ENCODE peak calls at places on chromosomes 16 and 17, in eight cellular contexts. V, R, B, I, Y, E, F and W are unnamed samples.

GRCh38 chr16:87153326-87153725 is 163.9 kb downstream of the C16orf95 start:
- DNase-seq in V (no peak), R (no peak), B (peak), I (no peak), Y (no peak), E (no peak), F (no peak), W (no peak)

GRCh38 chr16:69741951-69742904 is 12.5 kb downstream of the NOB1 start:
- DNase-seq in V (peak), R (peak), B (peak), I (no peak), Y (no peak), E (no peak), F (peak), W (no peak)

GRCh38 chr16:30535777-30536190 is 1.1 kb upstream of the ZNF747 start:
- DNase-seq in V (peak), R (peak), B (peak), I (no peak), Y (peak), E (peak), F (peak), W (peak)

GRCh38 chr17:49549311-49549605 is 26.4 kb upstream of the NXPH3 start:
- DNase-seq in V (no peak), R (no peak), B (no peak), I (no peak), Y (no peak), E (no peak), F (no peak), W (no peak)

GRCh38 chr17:13306310-13306962 is 288.6 kb upstream of the ELAC2 start:
- DNase-seq in V (peak), R (peak), B (no peak), I (peak), Y (no peak), E (peak), F (peak), W (peak)

GRCh38 chr16:52812945-52813556 is 239.6 kb downstream of the CHD9NB start:
- DNase-seq in V (peak), R (peak), B (no peak), I (no peak), Y (no peak), E (no peak), F (no peak), W (no peak)

GRCh38 chr16:56423584-56424403 is 1.6 kb downstream of the AMFR start:
- DNase-seq in V (peak), R (no peak), B (no peak), I (no peak), Y (no peak), E (no peak), F (no peak), W (no peak)

GRCh38 chr17:36188891-36189306 is 7.7 kb downstream of the CCL3L1 start:
- DNase-seq in V (no peak), R (no peak), B (peak), I (no peak), Y (no peak), E (no peak), F (peak), W (no peak)

GRCh38 chr16:49639739-49640388 is 216.0 kb downstream of the ZNF423 start:
- DNase-seq in V (peak), R (no peak), B (peak), I (peak), Y (no peak), E (no peak), F (peak), W (peak)

GRCh38 chr16:81901483-81901882 is 109.8 kb downstream of the SDR42E1 start:
- DNase-seq in V (peak), R (peak), B (peak), I (no peak), Y (no peak), E (no peak), F (no peak), W (no peak)

GRCh38 chr16:71407731-71408130 is 34.1 kb downstream of the TLE7 start:
- DNase-seq in V (no peak), R (no peak), B (peak), I (no peak), Y (no peak), E (no peak), F (no peak), W (no peak)

GRCh38 chr17:75428775-75429469 is 23.4 kb upstream of the GRB2 start:
- DNase-seq in V (peak), R (peak), B (no peak), I (peak), Y (no peak), E (peak), F (no peak), W (peak)

GRCh38 chr17:7932483-7932891 is 481 bp downstream of the CNTROB start:
- DNase-seq in V (peak), R (peak), B (no peak), I (no peak), Y (no peak), E (peak), F (peak), W (peak)

GRCh38 chr17:29587591-29587990 is 1.9 kb downstream of the GIT1 start:
- DNase-seq in V (no peak), R (no peak), B (no peak), I (no peak), Y (no peak), E (no peak), F (no peak), W (no peak)